ENCODE peak calls at places on chromosomes 5 and 9, in five cellular contexts. U is body of pancreas, E is coronary artery, S is IMR-90, R is pancreas. C is an unnamed sample.

GRCh38 chr9:127767909-127768331 is 10.5 kb downstream of the SH2D3C start:
- DNase-seq in U (no peak), E (no peak), S (peak), R (no peak), C (no peak)

GRCh38 chr5:78361226-78361993 is 993 bp downstream of the SCAMP1 start:
- DNase-seq in U (peak), E (no peak), S (peak), R (peak), C (peak)

GRCh38 chr5:39714036-39714698 is 289.4 kb upstream of the DAB2 start:
- DNase-seq in U (peak), E (no peak), S (peak), R (peak), C (peak)

GRCh38 chr5:180129291-180130190 is 58.0 kb upstream of the RNF130 start:
- DNase-seq in U (no peak), E (peak), S (no peak), R (no peak), C (no peak)

GRCh38 chr9:90706230-90706629 is 63.6 kb upstream of the DIRAS2 start:
- DNase-seq in U (no peak), E (no peak), S (no peak), R (no peak), C (no peak)

GRCh38 chr5:172607213-172607793 is 33.8 kb upstream of the NEURL1B start:
- DNase-seq in U (peak), E (peak), S (peak), R (no peak), C (no peak)

GRCh38 chr5:165161204-165161603 is 1655.8 kb downstream of the MAT2B start:
- DNase-seq in U (no peak), E (no peak), S (no peak), R (no peak), C (no peak)

GRCh38 chr5:12876541-12877298 is 972.5 kb upstream of the CTNND2 start:
- DNase-seq in U (no peak), E (no peak), S (no peak), R (no peak), C (no peak)

GRCh38 chr5:73218552-73219171 is 45.7 kb downstream of the TMEM174 start:
- DNase-seq in U (no peak), E (no peak), S (peak), R (no peak), C (peak)

GRCh38 chr9:103364753-103365152 is 369.6 kb downstream of the CYLC2 start:
- DNase-seq in U (no peak), E (no peak), S (no peak), R (no peak), C (peak)

GRCh38 chr5:14204785-14205321 is 61.7 kb downstream of the TRIO start:
- DNase-seq in U (peak), E (no peak), S (peak), R (peak), C (peak)

GRCh38 chr5:127673401-127673800 is 24.5 kb downstream of the CTXN3 start:
- DNase-seq in U (no peak), E (no peak), S (peak), R (no peak), C (no peak)

GRCh38 chr9:77176686-77177142 is 620 bp upstream of the VPS13A start:
- DNase-seq in U (no peak), E (no peak), S (no peak), R (no peak), C (no peak)

GRCh38 chr5:159362190-159362589 is 31.9 kb upstream of the IL12B start:
- DNase-seq in U (no peak), E (no peak), S (no peak), R (no peak), C (no peak)

GRCh38 chr5:134545070-134545868 is 19.8 kb downstream of the JADE2 start:
- DNase-seq in U (peak), E (peak), S (no peak), R (no peak), C (no peak)

GRCh38 chr5:73381587-73382411 is 66.8 kb downstream of the FOXD1 start:
- DNase-seq in U (no peak), E (no peak), S (no peak), R (no peak), C (no peak)

GRCh38 chr5:95111141-95111540 is 173.8 kb downstream of the MCTP1 start:
- DNase-seq in U (no peak), E (no peak), S (no peak), R (no peak), C (no peak)

GRCh38 chr5:160310140-160310909 is 2.0 kb downstream of the CCNJL start:
- DNase-seq in U (no peak), E (no peak), S (no peak), R (no peak), C (no peak)

GRCh38 chr9:123562844-123563346 is 206.9 kb downstream of the CRB2 start:
- DNase-seq in U (peak), E (no peak), S (peak), R (no peak), C (peak)

GRCh38 chr5:133075572-133076536 is 24.0 kb downstream of the HSPA4 start:
- DNase-seq in U (no peak), E (no peak), S (no peak), R (no peak), C (peak)

GRCh38 chr5:178118345-178118744 is 5.0 kb downstream of the N4BP3 start:
- DNase-seq in U (no peak), E (no peak), S (no peak), R (no peak), C (no peak)

GRCh38 chr9:122158202-122158601 is 1.4 kb downstream of the NDUFA8 start:
- DNase-seq in U (peak), E (no peak), S (peak), R (peak), C (peak)

GRCh38 chr9:123478967-123479602 is 123.1 kb downstream of the CRB2 start:
- DNase-seq in U (no peak), E (no peak), S (no peak), R (no peak), C (no peak)

GRCh38 chr5:4082966-4083564 is 487.4 kb downstream of the IRX1 start:
- DNase-seq in U (no peak), E (no peak), S (no peak), R (no peak), C (no peak)

GRCh38 chr9:94554078-94554438 is 825 bp upstream of the PCAT7 start:
- DNase-seq in U (no peak), E (no peak), S (no peak), R (no peak), C (no peak)

GRCh38 chr5:174724484-174725260 is at the start of gene MSX2:
- DNase-seq in U (peak), E (peak), S (peak), R (peak), C (peak)
- H3K4me3 ChIP-seq in U (peak), E (peak), S (peak), R (peak), C (peak)

GRCh38 chr9:87500491-87500890 is 2.8 kb downstream of the DAPK1 start:
- DNase-seq in U (no peak), E (no peak), S (no peak), R (no peak), C (no peak)
- TF ChIP-seq CTCF in U (no peak), E (no peak), S (no peak), R (no peak), C (no peak)

GRCh38 chr9:137302176-137303030 is at the start of gene NRARP:
- DNase-seq in U (peak), E (no peak), S (peak), R (peak), C (peak)

GRCh38 chr9:137303031-137303892 is 1.2 kb upstream of the NRARP start:
- DNase-seq in U (peak), E (no peak), S (no peak), R (no peak), C (no peak)

GRCh38 chr9:137299938-137300337 is 2.1 kb downstream of the NRARP start:
- DNase-seq in U (peak), E (no peak), S (no peak), R (peak), C (no peak)

GRCh38 chr9:137300607-137301085 is 1.4 kb downstream of the NRARP start:
- DNase-seq in U (peak), E (no peak), S (peak), R (peak), C (no peak)

GRCh38 chr9:137301086-137301947 is 754 bp downstream of the NRARP start:
- DNase-seq in U (peak), E (no peak), S (peak), R (peak), C (no peak)
- H3K4me3 ChIP-seq in U (peak), E (peak), S (peak), R (peak), C (peak)

GRCh38 chr9:112969730-112970129 is 42.3 kb downstream of the ZNF883 start:
- DNase-seq in U (no peak), E (no peak), S (no peak), R (no peak), C (no peak)

GRCh38 chr9:112971415-112971814 is 40.6 kb downstream of the ZNF883 start:
- DNase-seq in U (peak), E (no peak), S (peak), R (no peak), C (peak)

DNA sequence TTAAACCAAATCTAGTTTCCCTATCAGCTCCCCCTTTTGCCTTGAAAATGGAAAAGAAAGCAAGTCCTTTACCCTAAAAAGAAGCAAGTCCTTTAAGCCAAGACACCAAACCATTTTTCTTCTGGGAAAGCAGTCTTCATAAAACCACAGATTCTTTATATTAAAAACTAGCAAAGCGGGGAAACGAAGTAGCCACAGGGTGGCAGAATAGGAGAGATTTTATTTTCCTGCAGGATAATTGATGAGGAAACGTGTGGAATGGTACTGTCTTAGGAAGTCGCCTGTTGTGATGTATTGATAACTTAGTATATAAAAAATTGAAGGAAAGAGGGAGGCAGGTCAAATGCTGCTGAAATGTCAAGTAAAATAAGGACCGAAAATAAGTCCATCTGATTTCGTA is 41.1 kb downstream of the ZNF883 start:
- DNase-seq in U (no peak), E (no peak), S (no peak), R (no peak), C (peak)
- TF ChIP-seq CTCF in U (no peak), E (no peak), S (peak), R (no peak), C (peak)

DNA sequence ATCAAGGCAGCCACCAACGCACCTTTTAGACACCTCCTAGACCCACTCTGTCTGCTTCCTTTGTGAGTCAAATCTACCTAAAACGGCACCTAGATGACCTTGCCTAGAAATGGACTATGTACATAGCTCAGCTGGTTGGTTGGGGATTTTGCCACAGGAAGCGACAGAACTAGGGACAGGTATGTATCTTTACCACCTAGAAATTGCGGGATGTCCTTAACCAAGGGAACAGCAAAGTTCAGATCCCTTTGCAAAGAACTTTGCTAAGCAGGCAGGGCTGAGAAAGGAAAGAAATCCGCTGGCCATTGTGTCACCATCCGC is 2.0 kb upstream of the ENC1 start:
- DNase-seq in U (no peak), E (no peak), S (no peak), R (no peak), C (no peak)
- H3K4me3 ChIP-seq in U (no peak), E (no peak), S (no peak), R (no peak), C (no peak)

C was measured in AG10803.